ENCODE peak calls at places on chromosomes 16 and 17, in five cellular contexts. J, F, R, Y and G are unnamed samples.

GRCh38 chr16:22077700-22078313 is 14.5 kb upstream of the VWA3A start:
- DNase-seq in J (no peak), F (peak), Y (peak), R (peak), G (peak)

GRCh38 chr17:42409467-42410351 is 13.3 kb downstream of the CAVIN1 start:
- DNase-seq in Y (no peak), F (peak), R (no peak), J (peak), G (no peak)

GRCh38 chr16:57863434-57864160 is 61.3 kb upstream of the KIFC3 start:
- DNase-seq in J (no peak), Y (peak), R (no peak), F (peak), G (no peak)

GRCh38 chr16:85820604-85821372 is 21.3 kb downstream of the COX4I1 start:
- DNase-seq in F (no peak), Y (no peak), R (no peak), J (no peak), G (no peak)

GRCh38 chr17:76394166-76394565 is 9.8 kb downstream of the SPHK1 start:
- DNase-seq in Y (no peak), J (peak), F (no peak), R (no peak), G (no peak)

GRCh38 chr16:3740186-3740585 is 22.9 kb upstream of the TRAP1 start:
- DNase-seq in F (no peak), Y (no peak), J (no peak), R (no peak), G (no peak)

GRCh38 chr17:42387663-42388380 is 420 bp downstream of the STAT3 start:
- DNase-seq in F (no peak), J (no peak), Y (peak), R (no peak), G (peak)

GRCh38 chr17:236641-237405 is 55.4 kb upstream of the DOC2B start:
- DNase-seq in J (peak), R (no peak), Y (no peak), F (no peak), G (no peak)

GRCh38 chr17:65261152-65261551 is 124.0 kb downstream of the RGS9 start:
- DNase-seq in R (no peak), Y (peak), J (no peak), F (no peak), G (no peak)

GRCh38 chr17:39754958-39755549 is 17.3 kb downstream of the GRB7 start:
- DNase-seq in F (no peak), J (no peak), Y (no peak), R (no peak), G (no peak)

GRCh38 chr17:81935709-81936084 is 1.4 kb downstream of the PYCR1 start:
- DNase-seq in J (peak), R (no peak), Y (no peak), F (no peak), G (no peak)

GRCh38 chr17:35683588-35683987 is 47.9 kb upstream of the RASL10B start:
- DNase-seq in Y (no peak), J (no peak), F (no peak), R (no peak), G (no peak)